ENCODE peak calls at places on chromosome 10, in seven cellular contexts. H, N, M, Z, E, R and C are unnamed samples. For H3K9me3, the result is how much of the 10 kb centered on the place peaks cover.

GRCh38 chr10:91974960-91975359 is 51.4 kb downstream of the BTAF1 start:
- DNase-seq in H (no peak), N (no peak), M (peak), Z (no peak), E (no peak), R (no peak), C (no peak)

GRCh38 chr10:30459283-30459682 is 25.3 kb downstream of the MAP3K8 start:
- DNase-seq in H (no peak), N (peak), M (no peak), Z (no peak), E (peak), R (no peak), C (no peak)

GRCh38 chr10:80429521-80429966 is 21.2 kb downstream of the PRXL2A start:
- DNase-seq in H (no peak), N (no peak), M (no peak), Z (peak), E (no peak), R (no peak), C (peak)

GRCh38 chr10:28367865-28368541 is 65.1 kb upstream of the MPP7 start:
- DNase-seq in H (no peak), N (no peak), M (no peak), Z (no peak), E (peak), R (peak), C (no peak)

GRCh38 chr10:71219918-71220688 is 7.7 kb downstream of the UNC5B start:
- DNase-seq in H (peak), N (no peak), M (no peak), Z (no peak), E (no peak), R (no peak), C (peak)

GRCh38 chr10:6990891-6991290 is 410.8 kb upstream of the PRKCQ start:
- DNase-seq in H (no peak), N (no peak), M (no peak), Z (no peak), E (no peak), R (peak), C (no peak)

GRCh38 chr10:114643158-114643557 is 14.9 kb downstream of the ABLIM1 start:
- DNase-seq in H (no peak), N (no peak), M (no peak), Z (no peak), E (no peak), R (no peak), C (no peak)

GRCh38 chr10:29120216-29120615 is 168.7 kb upstream of the LYZL1 start:
- DNase-seq in H (no peak), N (peak), M (no peak), Z (peak), E (no peak), R (no peak), C (no peak)

GRCh38 chr10:8389630-8390029 is 335.1 kb downstream of the GATA3 start:
- DNase-seq in H (no peak), N (no peak), M (no peak), Z (peak), E (no peak), R (no peak), C (no peak)

GRCh38 chr10:50351483-50352146 is 100.3 kb upstream of the ASAH2 start:
- DNase-seq in H (no peak), N (no peak), M (no peak), Z (no peak), E (no peak), R (no peak), C (no peak)

GRCh38 chr10:101121661-101122045 is 9.4 kb upstream of the TLX1 start:
- DNase-seq in H (no peak), N (no peak), M (no peak), Z (no peak), E (no peak), R (no peak), C (no peak)
- H3K4me3 ChIP-seq in H (no peak), N (no peak), M (peak), Z (no peak), E (peak), R (no peak), C (peak)

DNA sequence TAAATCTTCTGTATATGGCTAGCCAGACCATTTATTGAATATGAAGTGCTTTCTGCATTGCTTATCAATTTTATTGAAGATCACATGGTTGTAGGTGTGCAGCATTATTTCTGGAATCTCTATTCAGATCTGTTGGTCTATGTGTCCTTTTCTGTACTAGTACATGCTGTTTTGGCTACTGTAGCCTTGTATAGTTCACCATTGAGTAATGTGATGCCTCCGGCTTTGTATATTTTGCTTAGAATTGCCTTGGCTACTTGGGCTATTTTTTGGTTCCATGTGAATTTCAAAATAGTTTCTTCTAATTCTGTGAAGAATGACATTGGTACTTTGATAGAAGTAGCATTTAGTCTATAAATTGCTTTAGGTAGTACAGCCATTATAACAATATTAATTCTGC is 1187.2 kb downstream of the XPNPEP1 start:
- DNase-seq in H (no peak), N (no peak), M (no peak), Z (no peak), E (no peak), R (no peak), C (no peak)
- H3K9me3 ChIP-seq in H (under half), N (under half), M (under half), Z (under half), E (under half), R (under half), C (under half)

GRCh38 chr10:109743141-109744120 is 179.9 kb downstream of the XPNPEP1 start:
- DNase-seq in H (no peak), N (no peak), M (no peak), Z (no peak), E (no peak), R (no peak), C (no peak)
- H3K4me3 ChIP-seq in H (no peak), N (no peak), M (no peak), Z (no peak), E (no peak), R (no peak), C (no peak)

GRCh38 chr10:131240691-131241090 is 70.8 kb downstream of the TCERG1L start:
- DNase-seq in H (no peak), N (no peak), M (no peak), Z (no peak), E (no peak), R (no peak), C (peak)

GRCh38 chr10:131242007-131242406 is 69.5 kb downstream of the TCERG1L start:
- DNase-seq in H (no peak), N (peak), M (no peak), Z (peak), E (no peak), R (no peak), C (peak)

GRCh38 chr10:131238669-131239280 is 72.7 kb downstream of the TCERG1L start:
- DNase-seq in H (no peak), N (no peak), M (no peak), Z (no peak), E (no peak), R (no peak), C (no peak)

GRCh38 chr10:131237991-131238651 is 73.4 kb downstream of the TCERG1L start:
- DNase-seq in H (no peak), N (no peak), M (no peak), Z (no peak), E (no peak), R (no peak), C (no peak)

GRCh38 chr10:131239926-131240325 is 71.6 kb downstream of the TCERG1L start:
- DNase-seq in H (no peak), N (no peak), M (no peak), Z (no peak), E (no peak), R (no peak), C (no peak)
- H3K9me3 ChIP-seq in H (under half), N (under half), M (under half), Z (under half), E (under half), R (under half), C (under half)

DNA sequence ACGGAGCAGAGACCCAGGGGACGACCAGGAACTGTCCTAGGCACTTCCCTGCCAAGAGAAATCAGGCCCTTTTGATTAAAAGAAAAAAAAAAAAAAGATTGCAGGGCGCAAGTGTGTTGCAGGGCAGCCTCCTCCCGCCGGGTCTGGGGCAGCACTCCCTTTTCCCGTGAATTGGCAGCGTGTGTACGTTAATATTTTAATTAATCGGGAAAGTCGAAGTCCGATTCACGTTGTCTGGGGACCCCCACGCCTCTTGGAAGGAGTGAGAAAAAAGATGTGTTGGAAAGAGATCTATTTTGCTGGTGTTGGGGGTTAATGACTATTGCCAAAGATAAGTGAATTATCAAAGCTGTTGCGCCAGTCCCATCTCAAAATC is 1.3 kb upstream of the EBF3 start:
- DNase-seq in H (no peak), N (no peak), M (no peak), Z (no peak), E (no peak), R (no peak), C (no peak)
- H3K4me3 ChIP-seq in H (no peak), N (no peak), M (no peak), Z (no peak), E (peak), R (no peak), C (no peak)

GRCh38 chr10:1468777-1469176 is 268.5 kb downstream of the ADARB2 start:
- DNase-seq in H (no peak), N (no peak), M (no peak), Z (no peak), E (no peak), R (no peak), C (no peak)

GRCh38 chr10:1465421-1465902 is 271.9 kb downstream of the ADARB2 start:
- DNase-seq in H (no peak), N (peak), M (no peak), Z (no peak), E (no peak), R (no peak), C (peak)

GRCh38 chr10:1464866-1465265 is 272.5 kb downstream of the ADARB2 start:
- DNase-seq in H (no peak), N (no peak), M (no peak), Z (no peak), E (no peak), R (no peak), C (no peak)

GRCh38 chr10:1467450-1467849 is 269.9 kb downstream of the ADARB2 start:
- DNase-seq in H (no peak), N (no peak), M (no peak), Z (no peak), E (no peak), R (no peak), C (no peak)

DNA sequence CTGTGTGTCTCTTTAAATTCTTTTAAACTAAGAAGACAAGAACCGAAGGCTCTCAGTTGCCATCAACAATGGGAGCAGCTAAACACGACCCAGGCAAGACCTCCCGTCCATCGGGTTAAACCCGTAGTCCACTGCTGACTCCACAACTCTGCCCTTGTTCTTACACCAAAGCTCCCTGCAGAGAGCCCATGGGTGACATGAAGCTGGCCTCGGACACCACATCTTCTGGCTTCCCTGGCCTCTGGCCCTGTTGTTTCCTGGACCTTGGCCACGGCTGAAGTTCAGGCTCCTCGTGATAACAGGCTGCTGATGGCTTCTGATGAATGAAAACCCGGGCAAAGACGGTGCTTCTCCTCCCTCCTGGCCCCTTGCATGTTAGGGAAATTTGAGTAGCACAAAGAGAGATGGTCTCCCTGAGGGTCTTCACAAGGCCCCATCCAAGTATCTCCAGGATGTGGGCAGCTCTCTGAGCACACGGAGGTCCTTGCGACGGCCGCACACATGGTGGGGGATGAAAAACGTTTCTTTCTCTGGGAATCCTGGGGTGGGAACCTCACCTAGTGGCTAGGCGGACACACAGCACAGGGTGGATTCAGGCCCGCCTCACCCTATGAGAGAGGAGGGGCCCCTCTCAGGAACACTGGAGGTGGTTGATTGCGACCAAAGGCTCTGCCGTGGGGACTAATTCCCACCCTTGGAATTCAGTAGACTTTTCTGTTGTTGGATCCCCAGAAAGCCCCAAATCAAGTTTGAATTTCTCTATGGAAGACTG is 271.1 kb downstream of the ADARB2 start:
- DNase-seq in H (no peak), N (no peak), M (no peak), Z (no peak), E (peak), R (no peak), C (no peak)
- H3K9me3 ChIP-seq in H (under half), N (under half), M (under half), Z (under half), E (under half), R (under half), C (under half)

GRCh38 chr10:123135415-123136141 is at the start of gene HMX3:
- DNase-seq in H (no peak), N (no peak), M (no peak), Z (no peak), E (no peak), R (no peak), C (no peak)

GRCh38 chr10:123133511-123133910 is 2.3 kb upstream of the HMX3 start:
- DNase-seq in H (no peak), N (no peak), M (no peak), Z (no peak), E (no peak), R (no peak), C (no peak)

GRCh38 chr10:123136221-123136805 is 543 bp downstream of the HMX3 start:
- DNase-seq in H (no peak), N (no peak), M (no peak), Z (no peak), E (no peak), R (no peak), C (no peak)

GRCh38 chr10:123134058-123134914 is 1.5 kb upstream of the HMX3 start:
- DNase-seq in H (no peak), N (no peak), M (no peak), Z (no peak), E (no peak), R (no peak), C (no peak)

GRCh38 chr10:123134915-123135414 is 805 bp upstream of the HMX3 start:
- DNase-seq in H (no peak), N (no peak), M (no peak), Z (no peak), E (no peak), R (no peak), C (no peak)
- H3K4me3 ChIP-seq in H (no peak), N (no peak), M (peak), Z (peak), E (peak), R (peak), C (peak)

DNA sequence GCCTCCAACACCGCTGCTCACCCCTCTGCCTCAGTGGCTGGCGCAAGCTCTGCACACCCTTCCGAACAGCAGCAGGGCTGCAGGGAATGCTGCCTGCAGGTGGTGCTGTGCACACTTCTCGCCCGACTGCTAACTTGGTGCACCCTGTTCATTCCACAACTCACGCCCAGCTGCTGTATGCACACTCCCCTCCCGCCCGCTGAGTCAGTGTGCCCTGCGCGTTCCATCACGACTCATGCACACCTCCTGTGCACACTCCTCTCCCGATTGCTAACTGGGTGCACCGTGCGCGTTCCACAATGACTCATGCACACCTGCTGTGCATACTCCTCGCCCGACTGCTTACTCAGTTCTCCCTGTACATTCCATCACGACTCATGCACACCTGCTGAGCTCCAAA is 21.5 kb downstream of the ADARB2 start:
- DNase-seq in H (no peak), N (peak), M (peak), Z (peak), E (no peak), R (peak), C (no peak)
- H3K9me3 ChIP-seq in H (under half), N (under half), M (under half), Z (under half), E (under half), R (under half), C (under half)

DNA sequence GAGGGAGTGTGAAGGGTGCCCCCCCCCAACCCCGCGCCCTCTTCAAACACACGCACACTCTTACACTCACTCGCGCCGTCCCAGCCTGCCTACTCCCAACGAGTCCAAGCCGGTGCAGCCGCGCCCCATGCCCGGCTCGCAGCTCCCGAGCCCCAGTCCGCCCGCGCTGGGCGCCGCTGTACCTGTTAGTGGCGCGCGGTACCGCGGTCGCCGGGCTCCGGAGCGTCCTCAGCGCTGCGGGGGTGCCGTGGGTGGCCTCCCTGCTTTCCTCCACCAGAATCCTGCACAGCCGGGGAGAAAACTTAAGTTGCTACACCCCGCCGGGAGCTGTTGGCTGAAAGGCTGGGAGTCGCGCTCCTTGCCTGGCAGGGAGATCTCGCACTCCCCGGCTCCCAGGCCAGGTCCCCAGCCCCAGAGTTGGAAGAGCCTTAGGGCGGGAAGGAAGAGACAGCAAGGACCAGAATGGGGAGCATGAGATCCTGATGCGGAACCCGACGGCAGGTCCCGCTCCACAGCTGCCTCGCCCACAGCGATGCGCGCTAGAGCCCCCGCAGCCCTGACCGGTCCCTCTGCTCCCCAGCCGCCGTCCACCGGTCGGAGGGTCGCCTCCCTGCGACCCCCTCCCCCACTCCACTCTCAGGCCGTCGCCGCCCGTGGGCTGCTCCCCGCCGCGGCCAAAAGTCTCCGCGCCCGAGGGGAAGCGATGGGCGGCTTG is 861 bp downstream of the ST8SIA6 start:
- DNase-seq in H (peak), N (peak), M (no peak), Z (peak), E (peak), R (no peak), C (peak)
- H3K4me3 ChIP-seq in H (peak), N (peak), M (peak), Z (peak), E (peak), R (no peak), C (peak)

DNA sequence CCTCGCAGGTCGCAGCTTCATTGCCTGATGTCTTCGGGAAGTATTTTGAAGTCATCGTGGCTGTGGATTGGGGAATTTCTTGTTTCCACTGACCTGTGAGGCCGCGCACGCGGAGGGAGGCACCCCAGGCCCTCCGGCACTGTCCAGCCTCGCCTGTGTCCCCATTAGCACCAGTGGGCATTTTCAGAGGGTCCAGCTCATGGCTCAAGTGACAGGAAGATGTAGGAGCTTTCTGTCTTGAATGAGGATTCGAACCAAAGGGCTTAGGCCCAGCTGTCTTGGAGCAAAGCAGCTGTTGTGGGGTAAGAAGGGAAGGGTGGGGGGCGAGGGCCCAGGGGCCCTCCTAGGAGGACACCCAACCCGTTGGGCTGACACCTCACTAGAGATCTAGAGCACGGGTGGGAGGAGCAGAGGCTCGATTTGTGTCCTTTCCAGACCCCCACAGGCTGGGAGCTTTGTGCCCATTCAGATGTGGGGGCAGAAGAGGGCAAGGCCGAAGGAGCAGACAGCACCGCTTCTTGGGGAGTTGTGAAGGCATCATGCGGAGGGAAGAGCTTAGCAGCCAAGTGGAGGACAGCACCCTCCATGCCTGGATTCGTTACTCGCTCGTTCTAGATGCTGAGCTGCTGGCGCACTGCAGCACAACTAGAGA is 912 bp downstream of the ZNF37A start:
- DNase-seq in H (no peak), N (no peak), M (no peak), Z (no peak), E (no peak), R (peak), C (no peak)
- H3K9me3 ChIP-seq in H (under half), N (under half), M (under half), Z (under half), E (under half), R (under half), C (under half)